ENCODE peak calls at places on chromosomes 5 and 9, in six cellular contexts. F is effector memory CD8-positive, alpha-beta T cell; Q is adrenal gland; J is cardiac septum; P is stimulated activated naive B cell treated with anti-CD40 and anti-IgM and Interleukin-4, amounts not matched to agents 10 μg/mL and 1 μg/mL and 100 μg/mL, for 72 hours; U is IMR-90. S is an unnamed sample.
A peak's percentile ranks its signal among the peaks of the same experiment; 100 is the strongest.

GRCh38 chr9:133301253-133302230 is 26.5 kb upstream of the ABO start:
- DNase-seq in Q (no peak), F (no peak), J (no peak), P (no peak), U (no peak), S (no peak)

GRCh38 chr9:123812984-123813383 is 116.9 kb downstream of the DENND1A start:
- DNase-seq in U (no peak), Q (no peak), P (no peak), J (no peak), F (no peak), S (no peak)

GRCh38 chr5:1781726-1782384 is 17.8 kb downstream of the MRPL36 start:
- DNase-seq in Q (no peak), P (no peak), U (no peak), J (peak; percentile 65), F (no peak), S (no peak)

GRCh38 chr9:68489636-68490035 is 51.0 kb downstream of the TMEM252 start:
- DNase-seq in F (no peak), U (peak; percentile 85), J (no peak), P (no peak), Q (no peak), S (no peak)

GRCh38 chr9:71663216-71663615 is 105.1 kb downstream of the CEMIP2 start:
- DNase-seq in P (no peak), F (no peak), Q (no peak), J (no peak), U (no peak), S (no peak)

GRCh38 chr9:20683351-20684034 is 566 bp upstream of the FOCAD start:
- DNase-seq in P (peak; percentile 9), F (peak; percentile 22), Q (peak; percentile 86), U (peak; percentile 70), J (no peak), S (no peak)

GRCh38 chr9:123375725-123376132 is 19.7 kb downstream of the CRB2 start:
- DNase-seq in P (no peak), F (no peak), U (no peak), Q (no peak), J (no peak), S (no peak)

GRCh38 chr5:54360089-54360488 is 49.7 kb upstream of the ARL15 start:
- DNase-seq in F (no peak), J (no peak), P (no peak), U (peak; percentile 15), Q (peak; percentile 11), S (peak; percentile 36)

GRCh38 chr9:71878327-71879274 is 32.4 kb downstream of the ABHD17B start:
- DNase-seq in J (no peak), F (no peak), U (no peak), P (no peak), Q (no peak), S (no peak)

GRCh38 chr5:36389245-36389644 is 87.5 kb upstream of the RANBP3L start:
- DNase-seq in U (no peak), P (no peak), J (no peak), F (no peak), Q (peak; percentile 38), S (no peak)

GRCh38 chr9:89748020-89748670 is 143.3 kb downstream of the GADD45G start:
- DNase-seq in Q (no peak), U (no peak), J (no peak), F (no peak), P (no peak), S (no peak)

GRCh38 chr9:32550046-32550608 is 2.0 kb upstream of the SMIM27 start:
- DNase-seq in F (no peak), U (peak; percentile 53), J (no peak), Q (no peak), P (no peak), S (no peak)

GRCh38 chr5:6713274-6714181 is at the start of gene TENT4A:
- DNase-seq in J (no peak), P (no peak), U (no peak), F (no peak), Q (no peak), S (no peak)

GRCh38 chr5:530001-530400 is 5.8 kb upstream of the SLC9A3 start:
- DNase-seq in P (no peak), F (no peak), J (no peak), U (no peak), Q (no peak), S (no peak)

GRCh38 chr9:752201-752600 is 89.3 kb upstream of the DMRT1 start:
- DNase-seq in P (no peak), Q (no peak), U (peak; percentile 97), F (no peak), J (no peak), S (peak; percentile 71)

GRCh38 chr5:115858396-115858795 is 16.7 kb downstream of the AP3S1 start:
- DNase-seq in U (no peak), P (no peak), Q (no peak), F (no peak), J (no peak), S (no peak)

GRCh38 chr9:15231788-15232635 is 75.0 kb downstream of the TTC39B start:
- DNase-seq in P (no peak), J (no peak), F (no peak), Q (peak; percentile 16), U (no peak), S (no peak)

S was measured in keratinocyte.